ENCODE peak calls at places on chromosomes 3 and 15, in seven cellular contexts. D, C, S, W, R, P and G are unnamed samples.

GRCh38 chr15:57440167-57440566 is 63.9 kb downstream of the CGNL1 start:
- DNase-seq in D (no peak), C (no peak), S (no peak), W (no peak), R (no peak), P (no peak), G (no peak)

GRCh38 chr3:127004641-127005397 is 21.9 kb downstream of the PLXNA1 start:
- DNase-seq in D (no peak), C (no peak), S (no peak), W (no peak), R (no peak), P (no peak), G (no peak)

GRCh38 chr15:80174017-80174746 is 21.4 kb downstream of the FAH start:
- DNase-seq in D (no peak), C (no peak), S (no peak), W (no peak), R (no peak), P (no peak), G (no peak)

GRCh38 chr3:42256135-42256819 is 9.7 kb downstream of the CCK start:
- DNase-seq in D (peak; percentile 84), C (no peak), S (no peak), W (no peak), R (no peak), P (no peak), G (no peak)

GRCh38 chr3:120802916-120803315 is 60.4 kb downstream of the GTF2E1 start:
- DNase-seq in D (no peak), C (no peak), S (no peak), W (no peak), R (no peak), P (no peak), G (no peak)

GRCh38 chr3:176293277-176293676 is 904.0 kb downstream of the TBL1XR1 start:
- DNase-seq in D (no peak), C (no peak), S (no peak), W (no peak), R (no peak), P (no peak), G (no peak)

GRCh38 chr3:115986555-115987207 is 363.4 kb downstream of the GAP43 start:
- DNase-seq in D (peak; percentile 51), C (no peak), S (no peak), W (peak; percentile 33), R (no peak), P (no peak), G (no peak)

GRCh38 chr3:114994554-114995341 is 152.3 kb downstream of the ZBTB20 start:
- DNase-seq in D (no peak), C (no peak), S (no peak), W (no peak), R (no peak), P (no peak), G (no peak)

GRCh38 chr3:167705840-167706239 is 28.9 kb downstream of the PDCD10 start:
- DNase-seq in D (no peak), C (no peak), S (no peak), W (no peak), R (no peak), P (no peak), G (no peak)

GRCh38 chr15:70954733-70955132 is 62.1 kb downstream of the LRRC49 start:
- DNase-seq in D (no peak), C (no peak), S (no peak), W (no peak), R (no peak), P (no peak), G (no peak)

GRCh38 chr15:81072551-81072950 is 61.5 kb upstream of the CFAP161 start:
- DNase-seq in D (no peak), C (no peak), S (no peak), W (no peak), R (no peak), P (no peak), G (no peak)

GRCh38 chr3:308597-309321 is 112.2 kb downstream of the CHL1 start:
- DNase-seq in D (no peak), C (no peak), S (no peak), W (no peak), R (no peak), P (no peak), G (no peak)

GRCh38 chr3:127823590-127823857 is 1.2 kb upstream of the MGLL start:
- DNase-seq in D (no peak), C (no peak), S (no peak), W (no peak), R (no peak), P (no peak), G (no peak)

GRCh38 chr3:112499328-112499727 is at the start of gene BTLA:
- DNase-seq in D (no peak), C (no peak), S (no peak), W (no peak), R (peak; percentile 5), P (peak; percentile 58), G (no peak)

GRCh38 chr15:89668174-89668573 is 11.0 kb downstream of the PLIN1 start:
- DNase-seq in D (no peak), C (no peak), S (no peak), W (no peak), R (no peak), P (no peak), G (no peak)

GRCh38 chr3:34305266-34305665 is 506.8 kb downstream of the PDCD6IP start:
- DNase-seq in D (peak; percentile 13), C (no peak), S (no peak), W (no peak), R (no peak), P (no peak), G (no peak)

GRCh38 chr3:197475514-197475913 is 80.3 kb downstream of the BDH1 start:
- DNase-seq in D (no peak), C (no peak), S (no peak), W (no peak), R (no peak), P (no peak), G (no peak)

GRCh38 chr3:132911741-132912415 is 126.3 kb upstream of the TMEM108 start:
- DNase-seq in D (no peak), C (no peak), S (no peak), W (no peak), R (no peak), P (no peak), G (no peak)

GRCh38 chr3:192121921-192122320 is 605.4 kb downstream of the FGF12 start:
- DNase-seq in D (no peak), C (no peak), S (no peak), W (no peak), R (no peak), P (no peak), G (no peak)

GRCh38 chr3:10511809-10512494 is 6.6 kb upstream of the ATP2B2 start:
- DNase-seq in D (no peak), C (no peak), S (no peak), W (no peak), R (no peak), P (no peak), G (no peak)

GRCh38 chr15:78065973-78066946 is 11.3 kb downstream of the TBC1D2B start:
- DNase-seq in D (no peak), C (no peak), S (no peak), W (no peak), R (no peak), P (no peak), G (no peak)

GRCh38 chr15:44501768-44502366 is 35.1 kb upstream of the EIF3J start:
- DNase-seq in D (peak; percentile 51), C (no peak), S (peak; percentile 37), W (peak; percentile 14), R (no peak), P (peak; percentile 25), G (no peak)

GRCh38 chr15:38589502-38589901 is 24.9 kb upstream of the RASGRP1 start:
- DNase-seq in D (peak; percentile 88), C (no peak), S (no peak), W (no peak), R (no peak), P (no peak), G (no peak)

GRCh38 chr3:140151321-140151720 is 216.3 kb downstream of the CLSTN2 start:
- DNase-seq in D (no peak), C (no peak), S (no peak), W (no peak), R (no peak), P (no peak), G (no peak)

GRCh38 chr15:48520376-48521155 is 124.9 kb downstream of the FBN1 start:
- DNase-seq in D (no peak), C (no peak), S (no peak), W (no peak), R (no peak), P (no peak), G (no peak)

GRCh38 chr3:177437513-177438337 is 240.4 kb upstream of the TBL1XR1 start:
- DNase-seq in D (no peak), C (no peak), S (no peak), W (no peak), R (no peak), P (no peak), G (no peak)

GRCh38 chr3:194103475-194103874 is 32.5 kb upstream of the HES1 start:
- DNase-seq in D (no peak), C (no peak), S (no peak), W (no peak), R (peak; percentile 10), P (peak; percentile 77), G (no peak)

GRCh38 chr15:37109952-37110630 is 9.7 kb upstream of the MEIS2 start:
- DNase-seq in D (no peak), C (peak; percentile 21), S (no peak), W (no peak), R (no peak), P (no peak), G (no peak)

GRCh38 chr3:52086461-52086860 is 30.1 kb upstream of the DUSP7 start:
- DNase-seq in D (no peak), C (no peak), S (no peak), W (no peak), R (no peak), P (no peak), G (no peak)

GRCh38 chr15:101578443-101578894 is 73.7 kb downstream of the TM2D3 start:
- DNase-seq in D (no peak), C (peak; percentile 38), S (peak; percentile 26), W (peak; percentile 98), R (no peak), P (no peak), G (no peak)

GRCh38 chr15:29089731-29090616 is 179.6 kb downstream of the NSMCE3 start:
- DNase-seq in D (no peak), C (no peak), S (peak; percentile 62), W (no peak), R (no peak), P (peak; percentile 34), G (peak; percentile 26)

GRCh38 chr15:44999105-44999504 is 23.9 kb upstream of the SORD start:
- DNase-seq in D (no peak), C (no peak), S (no peak), W (no peak), R (no peak), P (no peak), G (no peak)

GRCh38 chr3:6989608-6990291 is 128.8 kb downstream of the GRM7 start:
- DNase-seq in D (no peak), C (no peak), S (no peak), W (no peak), R (no peak), P (no peak), G (no peak)

GRCh38 chr3:82567029-82567600 is 805.7 kb upstream of the GBE1 start:
- DNase-seq in D (no peak), C (no peak), S (no peak), W (no peak), R (no peak), P (no peak), G (no peak)

GRCh38 chr3:191592105-191592504 is 131.1 kb downstream of the PYDC2 start:
- DNase-seq in D (no peak), C (no peak), S (no peak), W (no peak), R (no peak), P (no peak), G (no peak)

GRCh38 chr3:190318666-190319065 is 3.6 kb downstream of the CLDN1 start:
- DNase-seq in D (no peak), C (no peak), S (no peak), W (no peak), R (no peak), P (no peak), G (no peak)

GRCh38 chr3:197501496-197501878 is 54.3 kb downstream of the BDH1 start:
- DNase-seq in D (peak; percentile 48), C (peak; percentile 25), S (peak; percentile 26), W (no peak), R (no peak), P (no peak), G (no peak)

GRCh38 chr3:10283638-10284037 is 9.1 kb downstream of the GHRL start:
- DNase-seq in D (no peak), C (no peak), S (no peak), W (no peak), R (no peak), P (no peak), G (no peak)